ENCODE peak calls at places on chromosomes 11 and 22, in five cellular contexts. X, J, G, U and C are unnamed samples. For H3K4me1 and H3K36me3, the result is how much of the 10 kb centered on the place peaks cover.

GRCh38 chr22:41474878-41475451 is 6.0 kb downstream of the ACO2 start:
- DNase-seq in X (no peak), J (no peak), G (no peak), U (no peak), C (no peak)

GRCh38 chr22:24088796-24089195 is 77.7 kb downstream of the CABIN1 start:
- DNase-seq in X (no peak), J (no peak), G (no peak), U (no peak), C (no peak)

GRCh38 chr11:103907548-103908455 is 128.6 kb upstream of the DDI1 start:
- DNase-seq in X (peak), J (no peak), G (no peak), U (no peak), C (no peak)

GRCh38 chr11:6320411-6321207 is at the start of gene CAVIN3:
- DNase-seq in X (peak), J (no peak), G (peak), U (peak), C (peak)

GRCh38 chr11:19393941-19394340 is 153.2 kb upstream of the E2F8 start:
- DNase-seq in X (no peak), J (no peak), G (no peak), U (no peak), C (no peak)

GRCh38 chr11:128846985-128847384 is 20.1 kb downstream of the KCNJ1 start:
- DNase-seq in X (no peak), J (no peak), G (no peak), U (no peak), C (no peak)

GRCh38 chr22:23264610-23265388 is 84.5 kb downstream of the BCR start:
- DNase-seq in X (no peak), J (no peak), G (no peak), U (no peak), C (no peak)

GRCh38 chr11:117870176-117870952 is 6.1 kb downstream of the FXYD6 start:
- DNase-seq in X (peak), J (peak), G (no peak), U (no peak), C (no peak)

DNA sequence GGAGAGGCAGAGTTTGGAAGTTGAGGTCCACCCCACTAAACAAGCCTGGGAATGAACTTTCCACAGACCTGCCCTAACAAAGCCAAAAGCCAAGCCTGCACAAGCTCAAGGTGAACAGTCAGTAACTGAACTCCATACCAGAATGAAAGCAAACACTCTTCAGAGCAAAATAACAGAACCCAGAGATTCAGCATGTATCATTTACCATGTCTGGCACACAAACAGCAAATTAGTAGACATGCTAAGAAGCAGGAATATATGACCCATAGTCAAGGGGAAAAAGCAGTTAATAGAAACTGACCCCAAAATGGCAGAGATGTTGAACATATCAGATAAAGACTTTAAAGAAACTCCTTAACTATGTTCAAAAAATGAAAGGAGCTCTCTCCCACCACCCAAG is 31.3 kb downstream of the TBX1 start:
- DNase-seq in X (no peak), J (no peak), G (no peak), U (no peak), C (no peak)
- H3K4me3 ChIP-seq in X (no peak), J (no peak), G (no peak), U (no peak), C (no peak)

GRCh38 chr22:44411226-44412135 is 86.6 kb downstream of the RTL6 start:
- DNase-seq in X (no peak), J (no peak), G (no peak), U (no peak), C (no peak)
- H3K4me1 ChIP-seq in X (under half), J (under half), G (under half), U (under half), C (under half)

DNA sequence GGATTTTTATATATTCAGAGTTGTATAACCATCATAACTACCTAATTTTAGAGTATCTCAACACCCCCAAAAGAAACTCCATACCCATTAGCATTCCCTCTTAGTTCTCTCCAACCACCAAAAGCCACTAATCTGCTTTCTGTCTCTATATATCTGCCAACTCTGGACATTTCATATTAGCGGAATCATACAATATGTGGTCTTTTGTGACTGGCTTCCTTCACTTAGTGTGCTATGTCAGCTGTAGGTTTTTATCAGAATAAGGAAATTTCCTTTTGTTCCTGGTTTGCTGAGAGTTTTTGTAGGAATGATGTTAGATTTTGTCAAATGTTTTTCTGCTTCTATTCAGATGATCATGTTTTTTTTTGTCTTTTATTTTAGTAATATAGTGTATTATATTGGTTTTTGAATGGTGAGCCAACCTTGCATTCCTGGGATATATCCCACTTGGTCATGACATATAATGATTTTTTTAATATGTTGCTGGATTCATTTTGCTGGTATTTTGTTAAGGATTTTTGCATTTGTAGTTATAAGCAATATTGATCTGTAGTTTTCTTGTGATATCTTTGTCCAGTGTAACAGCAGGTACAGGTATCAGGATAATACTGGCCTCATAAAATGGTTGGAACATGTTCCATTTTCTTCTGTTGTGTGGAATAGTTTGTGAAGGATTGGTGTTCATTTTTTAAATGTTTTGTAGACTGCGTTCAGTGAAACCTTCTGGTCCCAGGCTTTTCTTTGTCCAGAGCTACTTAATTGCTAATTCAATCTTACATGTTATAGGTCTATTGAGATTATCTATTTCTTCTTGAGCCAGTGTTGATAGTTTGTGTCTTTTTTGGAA is 16.8 kb downstream of the DGCR8 start:
- DNase-seq in X (no peak), J (no peak), G (no peak), U (no peak), C (no peak)
- H3K36me3 ChIP-seq in X (under half), J (half or more), G (half or more), U (half or more), C (half or more)

DNA sequence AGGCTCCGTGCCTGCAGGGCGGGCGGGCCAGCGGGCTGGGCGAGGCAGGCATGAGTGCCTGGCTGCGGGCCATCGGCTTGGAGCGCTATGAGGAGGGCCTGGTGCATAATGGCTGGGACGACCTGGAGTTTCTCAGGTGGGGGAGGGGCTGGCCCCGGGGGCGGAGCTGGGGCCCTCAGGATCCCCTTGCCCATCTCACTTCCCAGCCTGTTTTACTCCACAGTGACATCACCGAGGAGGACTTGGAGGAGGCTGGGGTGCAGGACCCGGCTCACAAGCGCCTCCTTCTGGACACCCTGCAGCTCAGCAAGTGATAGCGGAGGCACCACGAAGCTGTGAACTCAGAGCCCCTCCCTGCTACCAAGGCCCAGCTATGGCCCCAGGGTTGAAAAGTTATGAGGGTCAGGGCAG is 5.9 kb downstream of the PHOX2A start:
- DNase-seq in X (peak), J (peak), G (peak), U (no peak), C (peak)
- H3K4me3 ChIP-seq in X (no peak), J (peak), G (no peak), U (no peak), C (no peak)

GRCh38 chr11:12144306-12145174 is 34.1 kb downstream of the MICAL2 start:
- DNase-seq in X (no peak), J (no peak), G (no peak), U (no peak), C (no peak)

GRCh38 chr11:12141283-12141682 is 30.9 kb downstream of the MICAL2 start:
- DNase-seq in X (no peak), J (no peak), G (no peak), U (no peak), C (no peak)

GRCh38 chr11:12142179-12142578 is 31.8 kb downstream of the MICAL2 start:
- DNase-seq in X (no peak), J (no peak), G (no peak), U (no peak), C (no peak)

GRCh38 chr11:12143461-12144258 is 33.3 kb downstream of the MICAL2 start:
- DNase-seq in X (no peak), J (no peak), G (no peak), U (no peak), C (no peak)

GRCh38 chr11:12142909-12143308 is 32.5 kb downstream of the MICAL2 start:
- DNase-seq in X (no peak), J (no peak), G (no peak), U (no peak), C (no peak)
- H3K4me1 ChIP-seq in X (under half), J (under half), G (under half), U (under half), C (under half)

DNA sequence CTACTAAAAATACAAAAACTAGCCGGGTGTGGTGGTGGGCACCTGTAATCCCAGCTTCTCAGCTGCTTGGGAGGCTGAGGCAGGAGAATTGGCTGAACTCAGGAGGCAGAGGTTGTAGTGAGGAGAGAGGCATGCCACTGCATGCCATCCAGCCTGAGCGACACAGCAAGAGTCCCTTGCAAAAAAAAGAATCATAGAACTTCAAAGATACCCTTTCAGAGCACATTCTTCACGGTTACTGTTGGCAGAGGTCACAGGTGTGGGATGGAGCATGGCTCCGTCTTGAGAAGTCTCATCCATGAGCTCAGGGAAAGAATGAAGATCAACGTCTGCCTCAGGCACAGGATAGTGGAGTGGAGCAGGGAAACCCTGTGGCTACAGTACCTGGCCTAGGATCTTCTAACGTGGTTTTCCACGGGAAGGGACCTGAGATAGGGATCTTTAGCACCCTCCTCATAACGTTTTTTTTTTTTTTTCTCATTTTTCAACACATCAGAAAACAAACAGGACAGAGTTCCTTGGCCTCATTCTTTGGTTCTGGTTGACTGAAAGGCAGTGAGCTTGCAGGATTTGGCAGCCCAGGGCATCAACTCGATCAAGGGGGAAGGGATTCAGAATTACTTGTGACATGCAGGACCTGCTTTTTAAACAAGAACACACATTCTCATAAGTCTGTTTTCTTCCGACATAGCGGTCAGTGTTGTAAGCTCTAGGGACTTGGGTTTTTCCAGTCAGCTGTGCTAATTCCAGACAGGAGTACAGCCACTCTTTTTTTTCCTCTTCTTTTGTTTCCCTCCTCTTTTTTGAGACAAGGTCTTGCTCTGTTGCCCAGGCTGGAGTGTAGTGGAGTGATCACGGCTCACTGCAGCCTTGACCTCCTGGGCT is 22.8 kb downstream of the F2 start:
- DNase-seq in X (no peak), J (no peak), G (no peak), U (no peak), C (no peak)
- H3K36me3 ChIP-seq in X (under half), J (under half), G (under half), U (half or more), C (half or more)

GRCh38 chr11:29119691-29120328 is 897.0 kb downstream of the KCNA4 start:
- DNase-seq in X (peak), J (no peak), G (no peak), U (no peak), C (no peak)
- H3K4me3 ChIP-seq in X (no peak), J (no peak), G (no peak), U (no peak), C (no peak)

GRCh38 chr11:27410301-27410700 is 47.3 kb upstream of the CCDC34 start:
- DNase-seq in X (no peak), J (no peak), G (no peak), U (no peak), C (no peak)
- H3K4me1 ChIP-seq in X (under half), J (under half), G (under half), U (under half), C (under half)

GRCh38 chr11:67400942-67401494 is 640 bp downstream of the PPP1CA start:
- DNase-seq in X (no peak), J (no peak), G (no peak), U (no peak), C (no peak)
- H3K36me3 ChIP-seq in X (under half), J (under half), G (under half), U (under half), C (under half)

DNA sequence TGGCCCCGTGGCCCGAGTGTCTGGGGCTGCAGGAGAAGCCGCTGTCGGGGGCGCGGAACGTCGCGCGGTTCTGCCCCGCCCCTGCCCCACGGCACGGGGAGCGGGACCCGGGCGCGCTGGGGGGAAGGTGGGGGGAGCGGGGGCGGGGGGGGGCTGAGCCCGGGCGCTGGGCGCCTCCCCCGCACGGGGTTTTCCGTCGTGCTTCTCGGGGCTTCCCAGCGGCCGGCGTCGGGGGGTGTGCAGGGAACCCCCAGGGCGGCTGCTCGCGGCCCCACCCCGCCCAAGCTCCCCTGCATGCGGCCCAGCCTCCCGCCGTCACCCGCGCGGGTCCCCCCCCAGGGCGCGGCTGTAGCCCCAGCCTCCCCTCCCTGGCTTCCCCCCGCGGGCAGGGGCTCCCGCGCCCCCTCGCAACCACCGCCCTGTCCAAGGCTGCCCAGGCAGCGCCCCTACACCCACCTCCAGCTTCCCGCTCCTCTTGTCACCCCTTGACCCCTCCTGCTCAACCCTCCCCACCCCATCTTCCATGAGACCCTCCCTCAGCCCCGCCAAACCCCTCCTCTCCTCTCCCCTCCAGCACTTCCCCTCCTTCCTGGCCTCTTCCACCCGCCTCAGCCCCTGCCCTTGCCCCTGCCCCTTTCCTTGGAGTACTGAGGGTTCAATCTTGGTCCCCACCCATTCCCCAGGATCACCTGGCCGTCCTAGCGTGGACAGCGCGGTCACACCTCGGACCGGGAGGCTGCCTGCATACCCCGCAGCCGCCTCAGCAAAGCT is 1.7 kb downstream of the IL17REL start:
- DNase-seq in X (no peak), J (no peak), G (no peak), U (no peak), C (no peak)
- H3K4me3 ChIP-seq in X (no peak), J (no peak), G (no peak), U (no peak), C (no peak)